ENCODE peak calls at places on chromosomes 4 and X, in nine cellular contexts. One of them, this sample, is unnamed.

GRCh38 chr4:119271361-119272085 is 50.4 kb downstream of the FABP2 start:
- DNase-seq in ureter: no peak
- DNase-seq in ecto neural progenitor cell: no peak
- DNase-seq in GM19239: no peak
- DNase-seq in iris pigment epithelial cell: no peak
- DNase-seq in central memory CD4-positive, alpha-beta T cell: no peak
- DNase-seq in SHP77: no peak
- DNase-seq in EH: no peak
- DNase-seq in astrocyte of the hippocampus: no peak
- DNase-seq in this sample: no peak

GRCh38 chr4:40564004-40564403 is 65.7 kb downstream of the RBM47 start:
- DNase-seq in EH: peak
- DNase-seq in ureter: no peak
- DNase-seq in astrocyte of the hippocampus: no peak
- DNase-seq in GM19239: no peak
- DNase-seq in SHP77: no peak
- DNase-seq in iris pigment epithelial cell: no peak
- DNase-seq in ecto neural progenitor cell: no peak
- DNase-seq in central memory CD4-positive, alpha-beta T cell: no peak
- DNase-seq in this sample: no peak

GRCh38 chr4:69078852-69079251 is 17.4 kb upstream of the UGT2B7 start:
- DNase-seq in central memory CD4-positive, alpha-beta T cell: no peak
- DNase-seq in ureter: no peak
- DNase-seq in astrocyte of the hippocampus: no peak
- DNase-seq in SHP77: no peak
- DNase-seq in iris pigment epithelial cell: no peak
- DNase-seq in GM19239: no peak
- DNase-seq in EH: no peak
- DNase-seq in ecto neural progenitor cell: no peak
- DNase-seq in this sample: no peak

GRCh38 chr4:60962286-60962685 is 237.8 kb upstream of the ADGRL3 start:
- DNase-seq in central memory CD4-positive, alpha-beta T cell: no peak
- DNase-seq in iris pigment epithelial cell: no peak
- DNase-seq in GM19239: no peak
- DNase-seq in astrocyte of the hippocampus: no peak
- DNase-seq in EH: peak
- DNase-seq in ecto neural progenitor cell: no peak
- DNase-seq in ureter: no peak
- DNase-seq in SHP77: no peak
- DNase-seq in this sample: no peak

GRCh38 chrX:40291553-40291952 is 193.8 kb upstream of the BCOR start:
- DNase-seq in GM19239: no peak
- DNase-seq in ureter: no peak
- DNase-seq in ecto neural progenitor cell: no peak
- DNase-seq in EH: no peak
- DNase-seq in central memory CD4-positive, alpha-beta T cell: no peak
- DNase-seq in astrocyte of the hippocampus: no peak
- DNase-seq in SHP77: no peak
- DNase-seq in iris pigment epithelial cell: no peak
- DNase-seq in this sample: no peak

GRCh38 chrX:47059142-47059874 is 18.9 kb upstream of the RGN start:
- DNase-seq in EH: no peak
- DNase-seq in SHP77: no peak
- DNase-seq in ureter: no peak
- DNase-seq in GM19239: no peak
- DNase-seq in central memory CD4-positive, alpha-beta T cell: no peak
- DNase-seq in iris pigment epithelial cell: no peak
- DNase-seq in astrocyte of the hippocampus: no peak
- DNase-seq in ecto neural progenitor cell: no peak
- DNase-seq in this sample: no peak

GRCh38 chr4:72997409-72997808 is 72.1 kb downstream of the COX18 start:
- DNase-seq in central memory CD4-positive, alpha-beta T cell: no peak
- DNase-seq in ecto neural progenitor cell: no peak
- DNase-seq in iris pigment epithelial cell: peak
- DNase-seq in EH: peak
- DNase-seq in GM19239: no peak
- DNase-seq in astrocyte of the hippocampus: peak
- DNase-seq in SHP77: no peak
- DNase-seq in ureter: no peak
- DNase-seq in this sample: no peak

GRCh38 chr4:94447754-94448411 is 3.9 kb upstream of the PDLIM5 start:
- DNase-seq in GM19239: no peak
- DNase-seq in iris pigment epithelial cell: no peak
- DNase-seq in SHP77: no peak
- DNase-seq in ecto neural progenitor cell: no peak
- DNase-seq in EH: peak
- DNase-seq in ureter: no peak
- DNase-seq in astrocyte of the hippocampus: no peak
- DNase-seq in central memory CD4-positive, alpha-beta T cell: no peak
- DNase-seq in this sample: no peak

GRCh38 chr4:41375561-41375960 is 118.8 kb downstream of the UCHL1 start:
- DNase-seq in SHP77: no peak
- DNase-seq in EH: no peak
- DNase-seq in ureter: no peak
- DNase-seq in GM19239: no peak
- DNase-seq in central memory CD4-positive, alpha-beta T cell: no peak
- DNase-seq in ecto neural progenitor cell: no peak
- DNase-seq in astrocyte of the hippocampus: no peak
- DNase-seq in iris pigment epithelial cell: no peak
- DNase-seq in this sample: no peak

GRCh38 chrX:19257001-19257400 is 86.7 kb upstream of the PDHA1 start:
- DNase-seq in SHP77: no peak
- DNase-seq in EH: no peak
- DNase-seq in iris pigment epithelial cell: no peak
- DNase-seq in astrocyte of the hippocampus: no peak
- DNase-seq in central memory CD4-positive, alpha-beta T cell: no peak
- DNase-seq in ecto neural progenitor cell: no peak
- DNase-seq in ureter: no peak
- DNase-seq in GM19239: no peak
- DNase-seq in this sample: no peak

GRCh38 chr4:1166509-1167243 is 5.7 kb downstream of the SPON2 start:
- DNase-seq in SHP77: no peak
- DNase-seq in astrocyte of the hippocampus: no peak
- DNase-seq in ecto neural progenitor cell: no peak
- DNase-seq in EH: no peak
- DNase-seq in ureter: no peak
- DNase-seq in central memory CD4-positive, alpha-beta T cell: no peak
- DNase-seq in iris pigment epithelial cell: peak
- DNase-seq in GM19239: no peak
- DNase-seq in this sample: no peak

GRCh38 chr4:142567620-142568451 is 278.3 kb downstream of the INPP4B start:
- DNase-seq in central memory CD4-positive, alpha-beta T cell: no peak
- DNase-seq in GM19239: no peak
- DNase-seq in iris pigment epithelial cell: peak
- DNase-seq in ecto neural progenitor cell: no peak
- DNase-seq in SHP77: no peak
- DNase-seq in ureter: no peak
- DNase-seq in astrocyte of the hippocampus: peak
- DNase-seq in EH: peak
- DNase-seq in this sample: no peak

This sample was measured in kidney epithelial cell.